ENCODE peak calls at places on chromosome 15, in five cellular contexts. One of them, this sample, is unnamed.

GRCh38 chr15:55283295-55284147 is 6.1 kb downstream of the RAB27A start:
- DNase-seq in stomach: peak; percentile 69
- DNase-seq in GM23248: no peak
- DNase-seq in cardiac muscle cell: no peak
- DNase-seq in psoas muscle: no peak
- DNase-seq in this sample: no peak

GRCh38 chr15:73240864-73241499 is 127.8 kb downstream of the HCN4 start:
- DNase-seq in stomach: peak; percentile 77
- DNase-seq in GM23248: peak; percentile 50
- DNase-seq in cardiac muscle cell: peak; percentile 70
- DNase-seq in psoas muscle: peak; percentile 64
- DNase-seq in this sample: peak; percentile 74

GRCh38 chr15:66707310-66708160 is 5.5 kb downstream of the SMAD6 start:
- DNase-seq in stomach: peak; percentile 62
- DNase-seq in GM23248: peak; percentile 78
- DNase-seq in cardiac muscle cell: peak; percentile 90
- DNase-seq in psoas muscle: no peak
- DNase-seq in this sample: no peak

GRCh38 chr15:34782901-34783300 is 12.4 kb downstream of the ACTC1 start:
- DNase-seq in stomach: no peak
- DNase-seq in GM23248: no peak
- DNase-seq in cardiac muscle cell: no peak
- DNase-seq in psoas muscle: no peak
- DNase-seq in this sample: no peak

GRCh38 chr15:71899665-71900064 is 89.3 kb downstream of the NR2E3 start:
- DNase-seq in stomach: no peak
- DNase-seq in GM23248: no peak
- DNase-seq in cardiac muscle cell: no peak
- DNase-seq in psoas muscle: no peak
- DNase-seq in this sample: no peak

GRCh38 chr15:69557340-69558137 is 104.9 kb downstream of the RPLP1 start:
- DNase-seq in stomach: peak; percentile 37
- DNase-seq in GM23248: peak; percentile 97
- DNase-seq in cardiac muscle cell: no peak
- DNase-seq in psoas muscle: no peak
- DNase-seq in this sample: peak; percentile 53

GRCh38 chr15:65115086-65115485 is at the start of gene UBAP1L:
- DNase-seq in stomach: no peak
- DNase-seq in GM23248: peak; percentile 5
- DNase-seq in cardiac muscle cell: no peak
- DNase-seq in psoas muscle: no peak
- DNase-seq in this sample: no peak

GRCh38 chr15:23759964-23760363 is 72.9 kb upstream of the NDN start:
- DNase-seq in stomach: no peak
- DNase-seq in GM23248: no peak
- DNase-seq in cardiac muscle cell: no peak
- DNase-seq in psoas muscle: no peak
- DNase-seq in this sample: no peak

GRCh38 chr15:35618260-35619188 is 72.6 kb upstream of the DPH6 start:
- DNase-seq in stomach: no peak
- DNase-seq in GM23248: peak; percentile 16
- DNase-seq in cardiac muscle cell: no peak
- DNase-seq in psoas muscle: no peak
- DNase-seq in this sample: no peak

GRCh38 chr15:88241060-88241459 is 15.5 kb downstream of the NTRK3 start:
- DNase-seq in stomach: no peak
- DNase-seq in GM23248: no peak
- DNase-seq in cardiac muscle cell: no peak
- DNase-seq in psoas muscle: no peak
- DNase-seq in this sample: no peak

GRCh38 chr15:53266176-53266575 is 476.0 kb upstream of the ONECUT1 start:
- DNase-seq in stomach: no peak
- DNase-seq in GM23248: no peak
- DNase-seq in cardiac muscle cell: no peak
- DNase-seq in psoas muscle: no peak
- DNase-seq in this sample: no peak

GRCh38 chr15:49215768-49216739 is 46.0 kb downstream of the GALK2 start:
- DNase-seq in stomach: peak; percentile 43
- DNase-seq in GM23248: no peak
- DNase-seq in cardiac muscle cell: peak; percentile 88
- DNase-seq in psoas muscle: no peak
- DNase-seq in this sample: no peak

GRCh38 chr15:24956131-24956838 is 1.5 kb downstream of the SNRPN start:
- DNase-seq in stomach: peak; percentile 74
- DNase-seq in GM23248: peak; percentile 82
- DNase-seq in cardiac muscle cell: peak; percentile 79
- DNase-seq in psoas muscle: peak; percentile 89
- DNase-seq in this sample: peak; percentile 85

GRCh38 chr15:41936649-41937567 is 35.4 kb downstream of the EHD4 start:
- DNase-seq in stomach: peak; percentile 48
- DNase-seq in GM23248: peak; percentile 81
- DNase-seq in cardiac muscle cell: no peak
- DNase-seq in psoas muscle: peak; percentile 65
- DNase-seq in this sample: no peak

GRCh38 chr15:62503451-62503850 is 338.4 kb upstream of the C2CD4B start:
- DNase-seq in stomach: no peak
- DNase-seq in GM23248: peak; percentile 30
- DNase-seq in cardiac muscle cell: no peak
- DNase-seq in psoas muscle: peak; percentile 56
- DNase-seq in this sample: no peak

GRCh38 chr15:91947370-91947769 is 93.9 kb downstream of the SLCO3A1 start:
- DNase-seq in stomach: no peak
- DNase-seq in GM23248: no peak
- DNase-seq in cardiac muscle cell: no peak
- DNase-seq in psoas muscle: no peak
- DNase-seq in this sample: no peak

GRCh38 chr15:37046876-37047614 is 53.3 kb downstream of the MEIS2 start:
- DNase-seq in stomach: no peak
- DNase-seq in GM23248: peak; percentile 60
- DNase-seq in cardiac muscle cell: peak; percentile 69
- DNase-seq in psoas muscle: no peak
- DNase-seq in this sample: peak; percentile 40

GRCh38 chr15:88882745-88883144 is 12.6 kb downstream of the HAPLN3 start:
- DNase-seq in stomach: no peak
- DNase-seq in GM23248: peak; percentile 59
- DNase-seq in cardiac muscle cell: no peak
- DNase-seq in psoas muscle: no peak
- DNase-seq in this sample: no peak

DNA sequence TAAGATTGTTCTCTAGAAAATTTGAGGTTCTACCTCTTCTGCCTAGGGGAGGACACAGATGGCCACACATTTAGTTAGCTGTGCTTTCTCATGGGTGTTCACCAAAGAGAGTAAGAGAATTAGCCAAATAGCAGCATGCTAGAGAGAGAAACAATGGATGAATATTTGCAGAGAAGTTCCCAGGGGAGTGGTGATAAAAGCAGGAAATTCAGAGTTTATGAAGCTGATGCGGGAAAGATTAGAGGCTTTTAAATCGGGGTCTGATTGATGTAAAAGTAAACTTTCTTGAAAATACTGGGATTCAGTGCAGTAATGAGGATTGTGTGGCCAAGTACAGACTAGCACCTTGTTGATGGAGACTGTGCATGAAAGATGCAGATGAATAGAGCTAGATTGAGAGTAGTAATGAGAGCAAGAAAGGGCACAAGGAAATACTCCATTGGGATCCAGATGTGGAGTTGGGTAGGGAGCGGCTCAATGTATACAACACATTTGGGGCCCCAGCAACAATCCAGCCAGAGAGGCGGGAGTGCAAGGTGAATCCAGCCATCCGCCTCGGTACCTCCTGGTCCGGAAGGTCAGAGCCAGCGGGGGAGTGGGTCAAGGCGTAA is 8.8 kb downstream of the ISL2 start:
- DNase-seq in stomach: no peak
- DNase-seq in GM23248: no peak
- DNase-seq in cardiac muscle cell: no peak
- DNase-seq in psoas muscle: no peak
- DNase-seq in this sample: no peak
- H3K4me3 ChIP-seq in stomach: peak overlapping the region; percentile 63
- H3K4me3 ChIP-seq in GM23248: no peak overlapping the region
- H3K4me3 ChIP-seq in cardiac muscle cell: no peak overlapping the region
- H3K4me3 ChIP-seq in psoas muscle: no peak overlapping the region
- H3K4me3 ChIP-seq in this sample: peak overlapping the region; percentile 75

GRCh38 chr15:99096894-99097426 is 7.9 kb upstream of the SYNM start:
- DNase-seq in stomach: no peak
- DNase-seq in GM23248: no peak
- DNase-seq in cardiac muscle cell: no peak
- DNase-seq in psoas muscle: no peak
- DNase-seq in this sample: no peak

GRCh38 chr15:99095626-99096025 is 9.3 kb upstream of the SYNM start:
- DNase-seq in stomach: no peak
- DNase-seq in GM23248: no peak
- DNase-seq in cardiac muscle cell: no peak
- DNase-seq in psoas muscle: no peak
- DNase-seq in this sample: no peak

GRCh38 chr15:99098426-99098825 is 6.5 kb upstream of the SYNM start:
- DNase-seq in stomach: no peak
- DNase-seq in GM23248: no peak
- DNase-seq in cardiac muscle cell: no peak
- DNase-seq in psoas muscle: no peak
- DNase-seq in this sample: no peak

GRCh38 chr15:99097441-99098410 is 7.2 kb upstream of the SYNM start:
- DNase-seq in stomach: no peak
- DNase-seq in GM23248: no peak
- DNase-seq in cardiac muscle cell: no peak
- DNase-seq in psoas muscle: no peak
- DNase-seq in this sample: no peak

GRCh38 chr15:99096173-99096893 is 8.5 kb upstream of the SYNM start:
- DNase-seq in stomach: no peak
- DNase-seq in GM23248: no peak
- DNase-seq in cardiac muscle cell: no peak
- DNase-seq in psoas muscle: no peak
- DNase-seq in this sample: no peak
- H3K4me3 ChIP-seq in stomach: no peak overlapping the region
- H3K4me3 ChIP-seq in GM23248: no peak overlapping the region
- H3K4me3 ChIP-seq in cardiac muscle cell: no peak overlapping the region
- H3K4me3 ChIP-seq in psoas muscle: no peak overlapping the region
- H3K4me3 ChIP-seq in this sample: no peak overlapping the region

GRCh38 chr15:40290540-40291087 is 7.8 kb upstream of the ANKRD63 start:
- DNase-seq in stomach: no peak
- DNase-seq in GM23248: no peak
- DNase-seq in cardiac muscle cell: no peak
- DNase-seq in psoas muscle: no peak
- DNase-seq in this sample: no peak
- H3K4me3 ChIP-seq in stomach: peak overlapping the region; percentile 44
- H3K4me3 ChIP-seq in GM23248: peak overlapping the region; percentile 56
- H3K4me3 ChIP-seq in cardiac muscle cell: no peak overlapping the region
- H3K4me3 ChIP-seq in psoas muscle: peak overlapping the region; percentile 56
- H3K4me3 ChIP-seq in this sample: peak overlapping the region; percentile 54

DNA sequence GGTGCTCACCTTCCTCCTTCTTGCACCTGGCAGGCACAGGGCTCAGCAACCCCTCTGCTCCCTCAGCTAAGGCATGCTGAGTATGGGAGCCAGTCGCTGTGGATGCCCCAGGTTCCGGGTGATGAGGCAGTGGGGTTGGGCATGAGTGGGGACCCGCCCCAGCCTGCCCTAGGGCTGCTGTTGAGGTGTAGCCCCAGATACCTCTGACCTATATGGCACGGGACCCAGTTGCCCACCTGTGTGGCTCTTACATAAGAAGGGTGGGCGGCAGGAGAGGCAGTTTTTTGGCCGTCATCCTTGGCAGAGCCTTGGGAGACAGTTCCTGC is 21.0 kb downstream of the ACSBG1 start:
- DNase-seq in stomach: no peak
- DNase-seq in GM23248: no peak
- DNase-seq in cardiac muscle cell: no peak
- DNase-seq in psoas muscle: no peak
- DNase-seq in this sample: no peak
- H3K4me3 ChIP-seq in stomach: no peak overlapping the region
- H3K4me3 ChIP-seq in GM23248: no peak overlapping the region
- H3K4me3 ChIP-seq in cardiac muscle cell: no peak overlapping the region
- H3K4me3 ChIP-seq in psoas muscle: no peak overlapping the region
- H3K4me3 ChIP-seq in this sample: no peak overlapping the region

GRCh38 chr15:77569647-77570186 is 63.0 kb downstream of the LINGO1 start:
- DNase-seq in stomach: no peak
- DNase-seq in GM23248: no peak
- DNase-seq in cardiac muscle cell: peak; percentile 36
- DNase-seq in psoas muscle: no peak
- DNase-seq in this sample: peak; percentile 48
- H3K4me3 ChIP-seq in stomach: peak overlapping the region; percentile 23
- H3K4me3 ChIP-seq in GM23248: no peak overlapping the region
- H3K4me3 ChIP-seq in cardiac muscle cell: no peak overlapping the region
- H3K4me3 ChIP-seq in psoas muscle: peak overlapping the region; percentile 25
- H3K4me3 ChIP-seq in this sample: no peak overlapping the region

GRCh38 chr15:47184003-47184404 is 533.3 kb upstream of the SEMA6D start:
- DNase-seq in stomach: no peak
- DNase-seq in GM23248: peak; percentile 28
- DNase-seq in cardiac muscle cell: peak; percentile 67
- DNase-seq in psoas muscle: peak; percentile 56
- DNase-seq in this sample: no peak
- H3K4me3 ChIP-seq in stomach: peak overlapping the region; percentile 60
- H3K4me3 ChIP-seq in GM23248: peak overlapping the region; percentile 60
- H3K4me3 ChIP-seq in cardiac muscle cell: peak overlapping the region; percentile 68
- H3K4me3 ChIP-seq in psoas muscle: peak overlapping the region; percentile 66
- H3K4me3 ChIP-seq in this sample: no peak overlapping the region

GRCh38 chr15:82805994-82806406 is at the start of gene FSD2:
- DNase-seq in stomach: no peak
- DNase-seq in GM23248: no peak
- DNase-seq in cardiac muscle cell: peak; percentile 97
- DNase-seq in psoas muscle: peak; percentile 87
- DNase-seq in this sample: no peak

GRCh38 chr15:82809308-82810060 is at the start of gene WHAMM:
- DNase-seq in stomach: peak; percentile 99
- DNase-seq in GM23248: peak; percentile 99
- DNase-seq in cardiac muscle cell: peak; percentile 98
- DNase-seq in psoas muscle: peak; percentile 99
- DNase-seq in this sample: peak; percentile 98

GRCh38 chr15:82808634-82809041 is 790 bp upstream of the WHAMM start:
- DNase-seq in stomach: no peak
- DNase-seq in GM23248: no peak
- DNase-seq in cardiac muscle cell: no peak
- DNase-seq in psoas muscle: no peak
- DNase-seq in this sample: no peak

GRCh38 chr15:82810061-82810862 is 834 bp downstream of the WHAMM start:
- DNase-seq in stomach: peak; percentile 58
- DNase-seq in GM23248: peak; percentile 74
- DNase-seq in cardiac muscle cell: peak; percentile 72
- DNase-seq in psoas muscle: peak; percentile 66
- DNase-seq in this sample: peak; percentile 59

DNA sequence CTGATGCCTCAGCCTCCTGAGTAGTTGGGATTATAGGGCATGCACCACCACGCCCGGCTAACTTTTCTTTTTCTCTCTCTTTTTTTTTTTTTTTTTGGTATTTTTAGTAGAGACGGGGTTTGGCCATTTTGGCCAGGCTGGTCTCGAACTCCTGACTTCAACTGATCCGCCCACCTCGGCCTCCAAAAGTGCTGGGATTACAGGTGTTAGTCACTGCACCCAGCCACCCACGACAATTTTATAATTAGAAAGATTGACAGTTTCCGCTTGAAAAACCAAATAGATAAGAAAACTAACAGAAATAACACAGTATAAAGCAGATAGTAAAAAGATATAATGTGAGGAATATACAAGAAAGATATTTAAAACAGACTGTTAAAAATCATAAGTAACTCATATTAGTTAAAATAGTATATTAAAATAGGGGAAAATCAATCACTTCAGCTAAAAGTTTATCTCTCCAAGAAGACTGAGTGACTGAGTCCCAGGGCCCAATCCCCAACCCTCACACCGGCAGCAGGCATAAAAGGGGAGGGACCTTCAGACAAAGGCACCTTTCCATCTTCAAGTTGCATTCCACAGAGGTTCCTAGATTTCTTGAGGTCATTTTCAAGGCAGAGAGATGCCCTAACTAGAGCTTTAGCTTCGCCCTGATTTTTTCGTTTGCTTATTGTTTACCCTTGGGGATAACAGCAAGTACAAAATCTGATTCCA is 1.4 kb upstream of the WHAMM start:
- DNase-seq in stomach: no peak
- DNase-seq in GM23248: no peak
- DNase-seq in cardiac muscle cell: no peak
- DNase-seq in psoas muscle: no peak
- DNase-seq in this sample: no peak
- H3K4me3 ChIP-seq in stomach: no peak overlapping the region
- H3K4me3 ChIP-seq in GM23248: no peak overlapping the region
- H3K4me3 ChIP-seq in cardiac muscle cell: no peak overlapping the region
- H3K4me3 ChIP-seq in psoas muscle: peak overlapping the region; percentile 92
- H3K4me3 ChIP-seq in this sample: no peak overlapping the region